ENCODE peak calls at places on chromosomes 7 and 10, in nine cellular contexts. Q is cardiac fibroblast; R is tibial artery; P is brain microvascular endothelial cell; C is foreskin fibroblast; D is psoas muscle; F is CD8-positive, alpha-beta T cell; Z is heart right ventricle; J is pancreas. O is an unnamed sample.
A peak's percentile ranks its signal among the peaks of the same experiment; 100 is the strongest.

GRCh38 chr7:77258014-77258413 is 58.4 kb upstream of the FGL2 start:
- DNase-seq in Q (no peak), R (no peak), P (peak; percentile 76), C (peak; percentile 65), D (no peak), F (no peak), Z (no peak), J (no peak), O (peak; percentile 52)

GRCh38 chr7:3861941-3862340 is 560.9 kb downstream of the SDK1 start:
- DNase-seq in Q (peak; percentile 72), R (peak; percentile 47), P (peak; percentile 67), C (peak; percentile 83), D (peak; percentile 33), F (no peak), Z (no peak), J (no peak), O (no peak)

GRCh38 chr7:77351539-77352004 is 64.6 kb downstream of the GSAP start:
- DNase-seq in Q (no peak), R (no peak), P (no peak), C (no peak), D (no peak), F (peak; percentile 70), Z (no peak), J (no peak), O (no peak)

GRCh38 chr10:29343607-29344038 is 54.8 kb downstream of the LYZL1 start:
- DNase-seq in Q (peak; percentile 25), R (no peak), P (no peak), C (no peak), D (no peak), F (no peak), Z (no peak), J (no peak), O (no peak)

GRCh38 chr10:14660872-14661271 is 113.8 kb downstream of the FAM107B start:
- DNase-seq in Q (no peak), R (no peak), P (no peak), C (no peak), D (no peak), F (no peak), Z (no peak), J (no peak), O (no peak)

GRCh38 chr7:80172387-80172786 is 37.8 kb downstream of the GNAI1 start:
- DNase-seq in Q (no peak), R (no peak), P (no peak), C (no peak), D (no peak), F (no peak), Z (no peak), J (no peak), O (no peak)

GRCh38 chr10:66877359-66877758 is 48.5 kb upstream of the LRRTM3 start:
- DNase-seq in Q (no peak), R (no peak), P (no peak), C (no peak), D (no peak), F (no peak), Z (no peak), J (no peak), O (no peak)

GRCh38 chr10:101535949-101536348 is 52.1 kb downstream of the POLL start:
- DNase-seq in Q (peak; percentile 10), R (no peak), P (no peak), C (no peak), D (no peak), F (no peak), Z (no peak), J (no peak), O (no peak)

GRCh38 chr7:101240226-101241014 is 2.8 kb upstream of the CLDN15 start:
- DNase-seq in Q (no peak), R (no peak), P (no peak), C (no peak), D (no peak), F (no peak), Z (no peak), J (peak; percentile 46), O (no peak)

GRCh38 chr7:987909-988308 is 4.9 kb downstream of the CYP2W1 start:
- DNase-seq in Q (no peak), R (no peak), P (no peak), C (no peak), D (no peak), F (no peak), Z (no peak), J (peak; percentile 69), O (no peak)

GRCh38 chr7:127863082-127863481 is 168.2 kb downstream of the LRRC4 start:
- DNase-seq in Q (no peak), R (no peak), P (no peak), C (no peak), D (no peak), F (no peak), Z (no peak), J (no peak), O (no peak)

GRCh38 chr10:132870426-132870825 is 71.9 kb downstream of the CFAP46 start:
- DNase-seq in Q (no peak), R (peak; percentile 8), P (no peak), C (no peak), D (no peak), F (no peak), Z (no peak), J (peak; percentile 3), O (no peak)

DNA sequence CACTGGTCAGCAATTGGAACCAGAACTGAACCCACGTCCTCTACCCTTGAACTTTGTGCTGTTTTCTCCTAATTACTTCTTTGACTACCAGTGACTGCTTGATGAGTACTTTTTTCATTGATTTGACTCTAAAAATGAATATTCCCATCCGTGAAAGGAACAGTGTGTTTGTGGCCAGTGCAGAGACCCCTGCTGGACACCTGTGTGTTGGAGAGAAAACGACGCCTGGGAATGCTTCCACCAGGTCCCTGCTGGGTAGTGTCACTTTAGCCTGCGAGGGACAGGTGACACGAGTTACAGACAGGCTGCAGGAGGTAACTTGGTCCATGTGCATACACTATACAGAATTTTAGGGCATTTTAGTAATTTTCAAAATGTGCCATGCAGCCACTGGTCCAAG is 6.8 kb upstream of the GJD4 start:
- DNase-seq in Q (peak; percentile 26), R (no peak), P (no peak), C (peak; percentile 23), D (no peak), F (no peak), Z (no peak), J (no peak), O (no peak)
- TF ChIP-seq CTCF in Q (peak; percentile 52), R (peak; percentile 27), P (peak; percentile 71), C (peak; percentile 54), D (peak; percentile 33), F (no peak), Z (peak; percentile 46), J (no peak), O (peak; percentile 60)

GRCh38 chr10:25261571-25261970 is 86.8 kb downstream of the GPR158 start:
- DNase-seq in Q (no peak), R (no peak), P (no peak), C (no peak), D (no peak), F (no peak), Z (no peak), J (no peak), O (no peak)

GRCh38 chr10:25261110-25261509 is 86.3 kb downstream of the GPR158 start:
- DNase-seq in Q (no peak), R (no peak), P (no peak), C (no peak), D (no peak), F (no peak), Z (no peak), J (no peak), O (no peak)

GRCh38 chr10:25257646-25258045 is 82.8 kb downstream of the GPR158 start:
- DNase-seq in Q (no peak), R (no peak), P (no peak), C (no peak), D (no peak), F (no peak), Z (no peak), J (no peak), O (no peak)
- H3K4me3 ChIP-seq in Q (no peak overlapping the region), R (no peak overlapping the region), P (no peak overlapping the region), C (no peak overlapping the region), D (no peak overlapping the region), F (no peak overlapping the region), Z (no peak overlapping the region), J (no peak overlapping the region), O (no peak overlapping the region)

GRCh38 chr10:119408072-119408471 is 134.4 kb downstream of the RGS10 start:
- DNase-seq in Q (no peak), R (no peak), P (no peak), C (no peak), D (no peak), F (no peak), Z (no peak), J (no peak), O (no peak)
- TF ChIP-seq CTCF in Q (no peak), R (no peak), P (no peak), C (no peak), D (no peak), F (no peak), Z (no peak), J (no peak), O (no peak)

GRCh38 chr10:114045071-114045737 is 1.5 kb downstream of the ADRB1 start:
- DNase-seq in Q (no peak), R (no peak), P (no peak), C (peak; percentile 61), D (peak; percentile 29), F (no peak), Z (peak; percentile 55), J (peak; percentile 69), O (peak; percentile 22)

GRCh38 chr10:114045738-114046458 is 2.2 kb downstream of the ADRB1 start:
- DNase-seq in Q (no peak), R (no peak), P (no peak), C (no peak), D (no peak), F (no peak), Z (no peak), J (no peak), O (no peak)

GRCh38 chr10:114043532-114044250 is at the start of gene ADRB1:
- DNase-seq in Q (peak; percentile 25), R (peak; percentile 73), P (peak; percentile 24), C (peak; percentile 79), D (peak; percentile 77), F (peak; percentile 50), Z (peak; percentile 93), J (peak; percentile 93), O (peak; percentile 68)

GRCh38 chr10:114042895-114043531 is 653 bp upstream of the ADRB1 start:
- DNase-seq in Q (no peak), R (no peak), P (peak; percentile 41), C (peak; percentile 62), D (peak; percentile 29), F (no peak), Z (peak; percentile 60), J (peak; percentile 81), O (no peak)

DNA sequence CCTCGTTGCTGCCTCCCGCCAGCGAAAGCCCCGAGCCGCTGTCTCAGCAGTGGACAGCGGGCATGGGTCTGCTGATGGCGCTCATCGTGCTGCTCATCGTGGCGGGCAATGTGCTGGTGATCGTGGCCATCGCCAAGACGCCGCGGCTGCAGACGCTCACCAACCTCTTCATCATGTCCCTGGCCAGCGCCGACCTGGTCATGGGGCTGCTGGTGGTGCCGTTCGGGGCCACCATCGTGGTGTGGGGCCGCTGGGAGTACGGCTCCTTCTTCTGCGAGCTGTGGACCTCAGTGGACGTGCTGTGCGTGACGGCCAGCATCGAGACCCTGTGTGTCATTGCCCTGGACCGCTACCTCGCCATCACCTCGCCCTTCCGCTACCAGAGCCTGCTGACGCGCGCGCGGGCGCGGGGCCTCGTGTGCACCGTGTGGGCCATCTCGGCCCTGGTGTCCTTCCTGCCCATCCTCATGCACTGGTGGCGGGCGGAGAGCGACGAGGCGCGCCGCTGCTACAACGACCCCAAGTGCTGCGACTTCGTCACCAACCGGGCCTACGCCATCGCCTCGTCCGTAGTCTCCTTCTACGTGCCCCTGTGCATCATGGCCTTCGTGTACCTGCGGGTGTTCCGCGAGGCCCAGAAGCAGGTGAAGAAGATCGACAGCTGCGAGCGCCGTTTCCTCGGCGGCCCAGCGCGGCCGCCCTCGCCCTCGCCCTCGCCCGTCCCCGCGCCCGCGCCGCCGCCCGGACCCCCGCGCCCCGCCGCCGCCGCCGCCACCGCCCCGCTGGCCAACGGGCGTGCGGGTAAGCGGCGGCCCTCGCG is 795 bp downstream of the ADRB1 start:
- DNase-seq in Q (no peak), R (no peak), P (no peak), C (no peak), D (no peak), F (peak; percentile 27), Z (peak; percentile 47), J (peak; percentile 81), O (no peak)
- H3K4me3 ChIP-seq in Q (no peak overlapping the region), R (peak overlapping the region; percentile 48), P (peak overlapping the region; percentile 9), C (no peak overlapping the region), D (peak overlapping the region; percentile 59), F (peak overlapping the region; percentile 19), Z (peak overlapping the region; percentile 59), J (peak overlapping the region; percentile 44), O (no peak overlapping the region)

O was measured in BE2C.